ENCODE peak calls at places on chromosomes 3 and 15, in seven cellular contexts. H, I, L, B, O, Z and T are unnamed samples.

GRCh38 chr3:129326138-129326537 is 47.5 kb downstream of the HMCES start:
- DNase-seq in I (no peak), H (no peak), L (no peak), O (no peak), Z (no peak), B (no peak), T (no peak)

GRCh38 chr3:111069974-111070751 is 1.5 kb upstream of the NECTIN3 start:
- DNase-seq in I (peak), L (peak), H (no peak), B (peak), Z (peak), O (peak), T (peak)

GRCh38 chr3:123331006-123331405 is 117.9 kb downstream of the ADCY5 start:
- DNase-seq in L (no peak), Z (peak), H (no peak), O (peak), B (peak), I (no peak), T (no peak)

GRCh38 chr3:152835311-152836102 is 576 bp downstream of the P2RY1 start:
- DNase-seq in O (peak), H (peak), I (peak), Z (peak), B (peak), L (peak), T (peak)

GRCh38 chr3:141239551-141240281 is 8.1 kb downstream of the PXYLP1 start:
- DNase-seq in I (no peak), B (no peak), O (no peak), L (no peak), Z (no peak), H (no peak), T (no peak)

GRCh38 chr3:128311441-128311844 is 155.2 kb downstream of the DNAJB8 start:
- DNase-seq in Z (peak), L (no peak), O (no peak), B (peak), I (no peak), H (no peak), T (no peak)

GRCh38 chr3:166013073-166013679 is 176.0 kb upstream of the BCHE start:
- DNase-seq in Z (no peak), H (no peak), L (peak), B (no peak), O (peak), I (peak), T (no peak)

GRCh38 chr3:69787436-69788168 is 48.3 kb downstream of the MITF start:
- DNase-seq in H (no peak), B (no peak), I (peak), Z (no peak), O (no peak), L (peak), T (no peak)

GRCh38 chr15:32656091-32656860 is 14.8 kb downstream of the SCG5 start:
- DNase-seq in B (no peak), L (no peak), H (no peak), Z (no peak), O (no peak), I (peak), T (no peak)

GRCh38 chr15:81096398-81096797 is 37.7 kb upstream of the CFAP161 start:
- DNase-seq in O (no peak), Z (no peak), B (no peak), I (no peak), L (no peak), H (no peak), T (no peak)

GRCh38 chr15:35439291-35439690 is 106.7 kb downstream of the DPH6 start:
- DNase-seq in Z (no peak), L (no peak), O (no peak), I (peak), H (no peak), B (no peak), T (no peak)

GRCh38 chr15:68637755-68638405 is 59.1 kb downstream of the CORO2B start:
- DNase-seq in I (peak), Z (peak), H (no peak), B (peak), O (peak), L (no peak), T (no peak)

GRCh38 chr15:65084500-65085206 is 8.1 kb downstream of the KBTBD13 start:
- DNase-seq in Z (no peak), H (no peak), O (no peak), I (no peak), B (no peak), L (no peak), T (no peak)

GRCh38 chr3:184565421-184566211 is 4.0 kb downstream of the EPHB3 start:
- DNase-seq in L (peak), H (no peak), O (no peak), B (no peak), I (peak), Z (peak), T (peak)

GRCh38 chr3:102302020-102302419 is 132.8 kb upstream of the ZPLD1 start:
- DNase-seq in I (no peak), O (no peak), L (no peak), Z (no peak), B (no peak), H (no peak), T (no peak)

DNA sequence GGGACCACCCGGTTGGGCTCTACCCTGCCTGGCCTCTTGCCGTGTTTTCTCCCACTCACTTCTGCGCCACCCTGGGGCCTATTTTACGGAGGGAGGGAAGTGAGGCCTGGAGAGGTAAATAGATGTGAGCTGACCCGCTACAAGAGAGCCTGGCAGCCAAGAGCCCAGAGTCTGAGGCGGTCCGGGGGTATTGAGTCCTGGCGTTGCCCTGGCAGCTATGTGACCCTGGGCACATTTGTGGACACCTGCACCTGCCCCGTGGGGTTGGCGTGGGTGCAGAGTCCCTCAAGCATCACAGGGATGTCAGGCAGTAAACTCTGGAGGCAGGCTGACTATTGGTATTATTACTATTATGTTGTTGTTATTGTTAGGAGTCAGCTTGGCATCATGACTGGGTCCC is 85.7 kb downstream of the FBLN2 start:
- DNase-seq in I (no peak), H (no peak), O (no peak), Z (no peak), B (no peak), L (no peak), T (no peak)
- TF ChIP-seq CTCF in I (no peak), H (no peak), O (no peak), Z (no peak), B (no peak), L (no peak), T (no peak)

GRCh38 chr3:30606301-30607031 is at the start of gene TGFBR2:
- DNase-seq in I (peak), Z (peak), L (peak), B (peak), O (peak), H (peak), T (peak)
- TF ChIP-seq CTCF in I (no peak), Z (no peak), L (peak), B (peak), O (no peak), H (no peak), T (no peak)

DNA sequence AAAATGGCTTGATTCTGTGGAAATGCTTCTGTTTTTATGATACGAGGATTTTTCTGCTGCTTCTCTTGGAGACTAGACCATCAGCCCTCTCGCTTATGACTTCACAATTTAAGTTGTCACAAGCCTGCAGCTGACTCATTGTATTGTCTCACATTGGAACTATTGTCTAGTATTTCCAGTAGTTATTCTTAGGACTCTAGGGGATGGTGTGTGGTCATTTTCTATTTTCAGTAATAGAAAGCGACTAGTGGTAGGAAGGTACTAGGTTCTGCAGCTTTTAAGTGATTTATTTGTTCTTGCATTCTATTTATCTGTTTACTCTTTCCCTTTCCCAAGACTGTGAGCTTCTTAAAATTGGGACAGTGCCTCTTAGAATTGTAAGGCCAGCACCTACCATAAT is 66.3 kb upstream of the CRTC3 start:
- DNase-seq in I (peak), L (no peak), H (peak), O (no peak), B (no peak), Z (no peak), T (no peak)
- TF ChIP-seq CTCF in I (peak), L (no peak), H (no peak), O (no peak), B (peak), Z (no peak), T (no peak)

GRCh38 chr3:44411031-44411645 is 66.3 kb downstream of the ZNF445 start:
- DNase-seq in L (no peak), O (no peak), I (no peak), B (no peak), H (no peak), Z (no peak), T (no peak)
- TF ChIP-seq CTCF in L (no peak), O (no peak), I (no peak), B (no peak), H (no peak), Z (no peak), T (no peak)

DNA sequence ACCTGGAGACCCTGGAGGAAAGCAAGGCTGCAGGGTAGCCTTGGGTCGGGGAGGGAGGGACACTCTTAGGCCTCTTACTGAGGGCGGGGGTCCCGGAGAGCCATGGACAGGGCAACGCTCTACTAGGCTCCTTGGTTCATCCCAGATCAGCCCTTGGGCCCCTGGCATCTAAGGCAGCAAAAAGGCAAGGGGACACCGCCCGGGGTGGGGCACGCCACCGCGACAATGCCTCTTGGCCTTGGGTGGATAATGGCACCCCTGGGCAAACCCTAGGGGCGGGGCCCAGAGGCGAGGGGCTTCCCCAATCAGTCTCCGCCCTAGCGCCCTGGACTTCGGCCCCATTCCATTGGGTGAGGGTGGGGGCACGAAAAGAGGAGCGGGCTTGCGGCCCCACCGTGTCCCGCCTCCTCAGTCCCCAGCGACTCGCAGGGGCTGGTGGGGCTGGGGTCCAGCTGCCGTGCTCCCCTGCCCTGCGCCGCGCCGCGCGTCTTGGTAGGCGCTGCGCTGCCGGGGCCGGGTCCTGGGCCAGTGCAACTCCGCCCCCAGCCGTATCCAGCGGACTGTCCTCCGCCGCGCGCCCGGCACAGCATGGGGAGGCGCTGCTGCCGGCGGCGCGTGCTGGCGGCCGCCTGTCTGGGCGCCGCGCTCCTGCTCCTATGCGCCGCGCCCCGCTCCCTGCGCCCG is at the start of gene CHST13:
- DNase-seq in B (peak), I (peak), L (peak), O (peak), H (no peak), Z (peak), T (peak)
- TF ChIP-seq CTCF in B (no peak), I (no peak), L (no peak), O (no peak), H (no peak), Z (no peak), T (no peak)

GRCh38 chr15:77672110-77672509 is 39.4 kb upstream of the LINGO1 start:
- DNase-seq in L (no peak), O (no peak), I (no peak), H (no peak), Z (no peak), B (no peak), T (no peak)
- TF ChIP-seq CTCF in L (no peak), O (no peak), I (no peak), H (no peak), Z (no peak), B (no peak), T (no peak)